ENCODE peak calls at places on chromosomes 3 and 15, in six cellular contexts. V, L, E, H, S and J are unnamed samples.

GRCh38 chr3:144054766-144055165 is 83.1 kb downstream of the DIPK2A start:
- DNase-seq in E (no peak), L (no peak), V (no peak), S (no peak), H (no peak), J (no peak)

GRCh38 chr3:154775821-154776548 is 304.1 kb upstream of the MME start:
- DNase-seq in L (no peak), S (no peak), V (no peak), E (no peak), H (no peak), J (no peak)

GRCh38 chr15:45795487-45796069 is 160.7 kb downstream of the SQOR start:
- DNase-seq in E (peak; percentile 88), S (peak; percentile 24), V (peak; percentile 81), H (peak; percentile 65), L (peak; percentile 93), J (peak; percentile 11)

GRCh38 chr15:48221261-48221660 is 15.2 kb downstream of the SLC12A1 start:
- DNase-seq in H (no peak), L (no peak), S (no peak), E (no peak), V (no peak), J (no peak)

GRCh38 chr3:174620138-174620537 is 239.0 kb upstream of the NAALADL2 start:
- DNase-seq in L (peak; percentile 21), S (no peak), V (no peak), E (no peak), H (no peak), J (peak; percentile 68)

GRCh38 chr3:160665784-160666526 is 11.0 kb upstream of the ARL14 start:
- DNase-seq in E (peak; percentile 36), H (no peak), V (no peak), S (peak; percentile 91), L (no peak), J (no peak)

GRCh38 chr3:38454884-38455638 is 1.4 kb downstream of the ACVR2B start:
- DNase-seq in H (peak; percentile 56), L (peak; percentile 89), S (peak; percentile 27), E (peak; percentile 92), V (peak; percentile 88), J (peak; percentile 94)

GRCh38 chr3:146550743-146551510 is 6.5 kb upstream of the PLSCR1 start:
- DNase-seq in E (no peak), S (peak; percentile 96), H (no peak), L (no peak), V (peak; percentile 63), J (peak; percentile 90)

GRCh38 chr3:131009698-131010097 is 16.9 kb downstream of the ASTE1 start:
- DNase-seq in E (no peak), L (no peak), S (no peak), V (no peak), H (no peak), J (no peak)

GRCh38 chr3:22245122-22245521 is 494.1 kb upstream of the ZNF385D start:
- DNase-seq in H (no peak), V (peak; percentile 20), S (peak; percentile 24), L (no peak), E (no peak), J (no peak)

GRCh38 chr15:92864127-92864814 is 35.9 kb upstream of the CHD2 start:
- DNase-seq in V (no peak), S (no peak), H (peak; percentile 51), L (no peak), E (peak; percentile 54), J (no peak)

GRCh38 chr3:36362216-36362615 is 18.1 kb upstream of the STAC start:
- DNase-seq in S (no peak), L (no peak), H (no peak), E (no peak), V (no peak), J (no peak)

GRCh38 chr3:142815803-142816202 is 73.1 kb downstream of the PCOLCE2 start:
- DNase-seq in H (no peak), E (no peak), S (no peak), L (no peak), V (no peak), J (no peak)

GRCh38 chr3:142817356-142817755 is 71.5 kb downstream of the PCOLCE2 start:
- DNase-seq in L (no peak), E (no peak), H (no peak), S (no peak), V (no peak), J (no peak)

GRCh38 chr3:142817897-142818296 is 71.0 kb downstream of the PCOLCE2 start:
- DNase-seq in L (no peak), S (no peak), V (no peak), H (no peak), E (no peak), J (no peak)

GRCh38 chr3:142819214-142819613 is 69.7 kb downstream of the PCOLCE2 start:
- DNase-seq in H (no peak), L (no peak), S (no peak), V (no peak), E (no peak), J (no peak)

GRCh38 chr3:142818651-142819050 is 70.2 kb downstream of the PCOLCE2 start:
- DNase-seq in L (no peak), S (no peak), H (no peak), V (no peak), E (no peak), J (no peak)
- H3K27ac ChIP-seq in L (no peak overlapping the region), S (no peak overlapping the region), H (no peak overlapping the region), V (no peak overlapping the region), E (no peak overlapping the region), J (no peak overlapping the region)

GRCh38 chr15:90145761-90146160 is 43.5 kb upstream of the IDH2 start:
- DNase-seq in V (no peak), S (no peak), L (no peak), E (no peak), H (no peak), J (no peak)

GRCh38 chr15:90142216-90143175 is 40.2 kb upstream of the IDH2 start:
- DNase-seq in E (no peak), S (no peak), V (no peak), L (no peak), H (no peak), J (no peak)

GRCh38 chr15:90145259-90145658 is 43.0 kb upstream of the IDH2 start:
- DNase-seq in V (no peak), E (no peak), H (no peak), L (no peak), S (no peak), J (no peak)

GRCh38 chr15:90141646-90142045 is 39.4 kb upstream of the IDH2 start:
- DNase-seq in V (peak; percentile 46), L (no peak), S (peak; percentile 66), H (no peak), E (no peak), J (no peak)

DNA sequence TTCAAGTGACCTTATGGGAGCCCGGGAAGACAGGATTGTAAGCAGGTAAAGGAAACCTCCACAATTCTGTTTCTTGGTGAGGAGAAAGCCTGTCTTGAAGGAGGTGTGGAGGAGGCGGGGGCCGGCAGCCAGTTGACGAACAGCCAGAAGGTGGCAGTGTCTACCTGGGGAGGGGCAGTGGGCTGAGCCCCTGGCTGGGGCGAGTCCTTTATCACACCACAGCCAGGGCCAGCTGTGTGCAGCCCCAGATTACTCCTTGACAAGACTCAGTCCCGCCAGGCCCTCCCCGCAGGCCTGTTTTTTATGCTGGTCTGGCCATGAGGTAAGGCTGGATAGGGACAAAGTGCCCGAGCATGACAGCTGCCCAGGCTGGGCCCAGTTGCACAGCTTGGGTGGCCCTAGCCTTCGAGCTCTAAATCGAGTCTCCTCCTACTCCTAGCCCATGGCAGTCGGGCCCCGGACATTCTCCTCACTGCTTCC is 40.9 kb upstream of the IDH2 start:
- DNase-seq in S (peak; percentile 33), V (peak; percentile 92), H (peak; percentile 79), L (peak; percentile 95), E (peak; percentile 93), J (no peak)
- H2AFZ ChIP-seq in S (peak overlapping the region; percentile 89), V (peak overlapping the region; percentile 50), H (peak overlapping the region; percentile 17), L (peak overlapping the region; percentile 70), E (peak overlapping the region; percentile 51), J (peak overlapping the region; percentile 35)

GRCh38 chr3:136937886-136938285 is 19.9 kb upstream of the IL20RB start:
- DNase-seq in E (no peak), L (no peak), V (no peak), S (no peak), H (no peak), J (no peak)

GRCh38 chr3:136937175-136937574 is 20.6 kb upstream of the IL20RB start:
- DNase-seq in S (no peak), V (no peak), E (no peak), L (no peak), H (no peak), J (no peak)

GRCh38 chr3:136938334-136938733 is 19.4 kb upstream of the IL20RB start:
- DNase-seq in E (no peak), H (no peak), V (no peak), L (no peak), S (peak; percentile 65), J (no peak)

GRCh38 chr3:136942796-136943195 is 15.0 kb upstream of the IL20RB start:
- DNase-seq in E (no peak), V (no peak), L (peak; percentile 26), H (no peak), S (no peak), J (no peak)

DNA sequence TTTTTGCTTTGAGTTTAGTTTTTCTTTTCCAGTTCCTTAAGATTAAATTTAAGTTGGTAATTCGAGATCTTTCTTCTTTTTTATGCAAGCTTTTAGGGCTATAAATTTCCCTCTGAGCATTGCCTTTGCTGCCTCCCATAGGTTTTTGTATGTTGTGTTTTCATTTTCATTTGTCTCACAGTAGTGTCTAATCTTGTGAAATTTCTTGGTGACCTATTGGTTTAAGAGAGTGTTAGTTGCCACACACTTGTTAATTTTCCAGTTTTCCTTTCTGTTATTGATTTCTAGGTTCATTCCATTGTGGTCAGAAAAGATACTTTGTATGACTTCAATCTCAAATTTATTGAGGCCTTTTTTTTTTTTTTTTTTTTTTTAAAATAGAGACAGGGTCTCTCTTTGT is 18.3 kb upstream of the IL20RB start:
- DNase-seq in L (no peak), H (no peak), S (no peak), V (no peak), E (no peak), J (no peak)
- H3K27ac ChIP-seq in L (no peak overlapping the region), H (no peak overlapping the region), S (no peak overlapping the region), V (no peak overlapping the region), E (no peak overlapping the region), J (no peak overlapping the region)

GRCh38 chr3:55795296-55795695 is 308.2 kb upstream of the WNT5A start:
- DNase-seq in V (peak; percentile 13), S (no peak), E (no peak), L (no peak), H (no peak), J (no peak)

GRCh38 chr3:55795736-55796135 is 308.6 kb upstream of the WNT5A start:
- DNase-seq in V (no peak), L (no peak), H (no peak), S (peak; percentile 4), E (no peak), J (no peak)

GRCh38 chr3:55797775-55798174 is 310.7 kb upstream of the WNT5A start:
- DNase-seq in H (no peak), E (no peak), L (no peak), V (no peak), S (no peak), J (no peak)

GRCh38 chr3:55801068-55801467 is 314.0 kb upstream of the WNT5A start:
- DNase-seq in L (no peak), H (no peak), S (no peak), E (no peak), V (no peak), J (no peak)

DNA sequence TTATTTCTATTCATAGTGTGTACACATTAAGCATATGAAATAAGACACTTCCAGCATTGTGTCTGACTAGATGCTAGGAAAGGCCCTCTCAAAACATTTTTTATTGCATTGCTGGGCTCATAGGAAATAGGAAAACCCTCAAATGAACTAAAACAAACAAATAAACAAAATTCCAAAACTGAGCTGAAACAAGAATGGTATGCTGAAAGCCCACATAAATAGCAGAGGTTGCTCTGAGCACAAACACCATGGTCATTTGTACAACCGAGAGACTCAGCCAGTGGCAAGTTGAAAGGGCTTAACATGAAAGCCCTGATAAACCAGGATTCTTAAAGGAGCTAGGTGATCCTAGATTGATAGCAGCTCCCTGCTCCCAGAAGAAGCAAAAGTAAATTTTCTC is 310.0 kb upstream of the WNT5A start:
- DNase-seq in S (no peak), L (no peak), H (no peak), V (no peak), E (no peak), J (no peak)
- H2AFZ ChIP-seq in S (no peak overlapping the region), L (no peak overlapping the region), H (no peak overlapping the region), V (no peak overlapping the region), E (no peak overlapping the region), J (no peak overlapping the region)